ENCODE peak calls at places on chromosomes 4 and X, in four cellular contexts. D, U, A and N are unnamed samples.

GRCh38 chr4:152943673-152944072 is 7.5 kb downstream of the FHDC1 start:
- DNase-seq in D (no peak), U (no peak), A (no peak), N (no peak)

GRCh38 chr4:181959121-181959520 is 284.1 kb upstream of the TENM3 start:
- DNase-seq in D (no peak), U (no peak), A (no peak), N (no peak)

GRCh38 chr4:47493238-47494123 is 8.4 kb downstream of the ATP10D start:
- DNase-seq in D (no peak), U (no peak), A (no peak), N (no peak)

GRCh38 chrX:110204986-110205385 is 112.9 kb downstream of the AMMECR1 start:
- DNase-seq in D (no peak), U (no peak), A (no peak), N (peak; percentile 34)

GRCh38 chr4:82773049-82773448 is 25.5 kb downstream of the SCD5 start:
- DNase-seq in D (no peak), U (no peak), A (no peak), N (no peak)

GRCh38 chr4:17721496-17722360 is 59.7 kb downstream of the FAM184B start:
- DNase-seq in D (no peak), U (no peak), A (no peak), N (no peak)

GRCh38 chr4:143358923-143359694 is 22.4 kb downstream of the GAB1 start:
- DNase-seq in D (no peak), U (no peak), A (no peak), N (peak; percentile 48)

GRCh38 chr4:33878710-33879109 is 2365.6 kb downstream of the ARAP2 start:
- DNase-seq in D (no peak), U (no peak), A (no peak), N (no peak)

GRCh38 chr4:73417973-73418372 is 13.9 kb downstream of the ALB start:
- DNase-seq in D (no peak), U (no peak), A (no peak), N (peak; percentile 7)

GRCh38 chrX:153970398-153971123 is 1.1 kb downstream of the HCFC1 start:
- DNase-seq in D (peak; percentile 66), U (peak; percentile 29), A (peak; percentile 67), N (peak; percentile 85)

GRCh38 chr4:151359576-151359975 is 34.2 kb upstream of the SH3D19 start:
- DNase-seq in D (no peak), U (no peak), A (no peak), N (no peak)

GRCh38 chrX:20515841-20516461 is 249.2 kb upstream of the RPS6KA3 start:
- DNase-seq in D (no peak), U (peak; percentile 23), A (no peak), N (peak; percentile 88)

GRCh38 chrX:151397741-151398070 is 700 bp downstream of the VMA21 start:
- DNase-seq in D (no peak), U (no peak), A (no peak), N (no peak)

GRCh38 chrX:151393514-151393913 is 3.5 kb upstream of the VMA21 start:
- DNase-seq in D (no peak), U (no peak), A (no peak), N (peak; percentile 65)

GRCh38 chrX:151398346-151398745 is 1.3 kb downstream of the VMA21 start:
- DNase-seq in D (no peak), U (no peak), A (no peak), N (peak; percentile 21)

GRCh38 chrX:151396042-151396826 is 772 bp upstream of the VMA21 start:
- DNase-seq in D (no peak), U (peak; percentile 49), A (no peak), N (peak; percentile 71)

GRCh38 chrX:151396827-151397740 is at the start of gene VMA21:
- DNase-seq in D (peak; percentile 90), U (peak; percentile 64), A (peak; percentile 83), N (peak; percentile 86)
- TF ChIP-seq POLR2A in D (no peak), U (peak; percentile 70), A (peak; percentile 69), N (peak; percentile 73)

DNA sequence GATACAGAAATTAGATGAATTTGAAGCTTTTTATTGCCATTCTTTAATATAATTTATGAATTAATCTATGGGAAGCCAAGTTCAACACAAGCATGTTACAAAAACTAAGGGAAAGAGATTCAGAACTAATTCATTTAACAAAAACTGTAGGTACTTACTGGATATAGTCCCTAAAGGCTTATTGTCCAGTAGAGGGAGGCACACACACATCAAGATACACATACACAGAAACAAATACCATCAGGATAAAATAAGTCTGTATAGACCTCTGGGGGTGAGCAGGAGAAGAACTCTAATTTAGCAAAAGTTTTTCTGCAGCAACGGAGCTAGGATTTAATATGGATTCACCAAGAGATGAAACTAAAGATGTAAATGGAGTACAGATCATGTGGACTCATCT is 83.0 kb upstream of the IL13RA1 start:
- DNase-seq in D (no peak), U (peak; percentile 54), A (no peak), N (peak; percentile 55)
- TF ChIP-seq CTCF in D (peak; percentile 15), U (peak; percentile 58), A (peak; percentile 68), N (peak; percentile 11)

GRCh38 chr4:40200881-40201797 is 4.3 kb downstream of the RHOH start:
- DNase-seq in D (no peak), U (no peak), A (no peak), N (peak; percentile 94)

GRCh38 chr4:40199179-40199670 is 2.4 kb downstream of the RHOH start:
- DNase-seq in D (no peak), U (no peak), A (no peak), N (no peak)

GRCh38 chr4:40197879-40198689 is 1.3 kb downstream of the RHOH start:
- DNase-seq in D (no peak), U (no peak), A (no peak), N (peak; percentile 41)

GRCh38 chr4:40201898-40202297 is 5.1 kb downstream of the RHOH start:
- DNase-seq in D (no peak), U (no peak), A (no peak), N (no peak)

DNA sequence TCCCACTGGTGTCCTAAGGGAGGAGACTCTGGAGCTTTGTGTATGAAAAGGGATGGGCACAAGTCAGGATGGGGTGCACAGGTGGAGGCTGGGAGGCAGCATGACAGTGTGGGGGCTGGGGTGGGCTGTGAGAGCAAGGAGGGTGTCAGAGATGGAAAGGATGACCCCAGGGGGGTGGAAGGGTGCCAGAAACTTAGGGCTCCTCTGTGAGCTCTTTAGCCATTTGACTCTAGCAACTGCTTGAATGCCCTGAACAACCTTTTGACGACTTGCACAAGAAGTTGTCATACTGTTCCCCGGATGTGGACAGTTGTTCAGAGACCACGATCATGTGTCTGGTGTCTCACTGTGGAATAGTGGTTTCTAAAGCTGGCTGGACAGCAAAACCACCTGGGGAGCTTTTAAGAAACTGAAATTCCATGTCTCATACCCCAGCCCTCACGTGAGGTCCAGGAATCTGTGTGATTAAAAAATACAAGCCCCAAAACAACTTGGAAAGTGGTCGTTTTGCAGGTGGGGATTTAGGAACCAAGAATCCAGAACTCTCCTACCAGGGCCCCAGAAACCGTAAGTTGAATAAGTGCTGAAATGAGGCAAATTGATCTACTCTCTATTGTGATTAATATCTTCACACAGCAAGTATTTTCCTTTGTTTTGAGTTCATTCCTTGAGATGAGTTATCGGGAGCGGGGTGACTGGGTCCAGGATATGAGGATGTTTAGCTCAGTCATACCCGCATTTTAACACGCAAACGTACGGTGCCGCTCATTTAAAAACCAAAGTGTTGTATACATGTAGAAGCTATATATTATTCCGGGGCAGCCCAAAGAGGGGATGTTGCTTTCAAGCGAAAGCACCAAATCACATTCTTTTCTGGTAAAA is 3.4 kb downstream of the RHOH start:
- DNase-seq in D (no peak), U (no peak), A (no peak), N (peak; percentile 98)
- TF ChIP-seq POLR2A in D (no peak), U (no peak), A (no peak), N (peak; percentile 31)

GRCh38 chr4:69322055-69322454 is 41.8 kb downstream of the UGT2B28 start:
- DNase-seq in D (no peak), U (no peak), A (no peak), N (no peak)

GRCh38 chr4:69321153-69321729 is 41.0 kb downstream of the UGT2B28 start:
- DNase-seq in D (no peak), U (no peak), A (no peak), N (no peak)

DNA sequence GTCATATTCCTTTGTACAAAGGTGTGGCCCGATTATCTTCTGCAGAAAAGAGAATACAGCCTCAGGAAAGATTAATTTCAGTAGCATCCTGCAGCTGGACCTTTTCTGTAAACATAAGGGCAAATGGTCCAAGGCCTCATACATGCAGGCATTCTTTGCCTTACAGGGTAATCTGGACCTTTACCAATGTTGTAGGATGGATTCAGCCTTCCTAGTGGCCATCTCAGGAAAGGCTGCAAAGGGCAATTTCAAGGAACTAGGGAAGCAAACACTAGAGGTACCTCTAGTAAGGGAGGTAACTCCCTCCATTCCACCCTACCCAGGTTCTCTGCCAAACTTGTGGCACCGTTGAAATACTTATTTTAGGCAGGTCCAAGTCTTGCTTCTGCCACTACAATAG is 43.0 kb downstream of the UGT2B28 start:
- DNase-seq in D (no peak), U (no peak), A (no peak), N (no peak)
- TF ChIP-seq CTCF in D (no peak), U (no peak), A (no peak), N (no peak)

GRCh38 chr4:158671665-158671914 is at the start of gene C4orf46:
- DNase-seq in D (no peak), U (no peak), A (no peak), N (no peak)
- TF ChIP-seq POLR2A in D (no peak), U (peak; percentile 47), A (no peak), N (peak; percentile 49)

DNA sequence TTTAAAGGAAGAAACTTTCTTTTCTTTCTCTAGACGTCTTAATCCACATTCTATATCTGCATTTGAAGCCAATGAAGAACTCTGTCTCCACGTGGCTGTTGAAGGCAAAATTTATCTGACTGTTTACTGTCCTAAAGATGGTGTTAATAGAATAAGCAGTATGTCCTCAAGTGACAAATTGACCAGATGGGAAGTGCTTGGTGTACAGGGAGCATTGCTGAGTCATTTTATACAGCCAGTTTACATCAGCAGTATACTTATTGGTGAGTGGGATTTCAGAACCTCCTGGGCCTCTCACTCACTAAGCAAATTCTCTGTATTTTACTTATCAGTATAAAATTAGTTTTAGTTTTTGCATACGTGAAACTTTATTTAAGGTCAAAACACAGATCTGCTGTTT is 33.7 kb downstream of the ADAD1 start:
- DNase-seq in D (no peak), U (no peak), A (no peak), N (peak; percentile 2)
- TF ChIP-seq CTCF in D (no peak), U (no peak), A (no peak), N (no peak)